ENCODE peak calls at places on chromosome 6, in eight cellular contexts. V, E, S, Z, U, O, W and P are unnamed samples.
A peak's percentile ranks its signal among the peaks of the same experiment; 100 is the strongest.

GRCh38 chr6:88705601-88706000 is 257.8 kb downstream of the RNGTT start:
- DNase-seq in V (no peak), E (no peak), S (no peak), Z (no peak), U (no peak), O (no peak), W (no peak), P (no peak)

GRCh38 chr6:49606696-49607390 is 29.8 kb downstream of the RHAG start:
- DNase-seq in V (peak; percentile 23), E (peak; percentile 52), S (no peak), Z (no peak), U (peak; percentile 23), O (peak; percentile 81), W (no peak), P (no peak)

GRCh38 chr6:165825416-165825815 is 162.4 kb upstream of the PDE10A start:
- DNase-seq in V (no peak), E (no peak), S (no peak), Z (no peak), U (no peak), O (no peak), W (no peak), P (no peak)

GRCh38 chr6:89254569-89254968 is 37.4 kb upstream of the GABRR1 start:
- DNase-seq in V (no peak), E (no peak), S (no peak), Z (no peak), U (no peak), O (no peak), W (no peak), P (no peak)

GRCh38 chr6:79269877-79270276 is 35.4 kb upstream of the HMGN3 start:
- DNase-seq in V (no peak), E (no peak), S (no peak), Z (no peak), U (no peak), O (no peak), W (no peak), P (no peak)

GRCh38 chr6:79647756-79648155 is 16.6 kb downstream of the SH3BGRL2 start:
- DNase-seq in V (no peak), E (no peak), S (no peak), Z (no peak), U (no peak), O (no peak), W (no peak), P (no peak)

GRCh38 chr6:88481519-88481918 is 315.4 kb upstream of the CNR1 start:
- DNase-seq in V (no peak), E (no peak), S (no peak), Z (no peak), U (no peak), O (no peak), W (no peak), P (no peak)

GRCh38 chr6:14520536-14520935 is 403.0 kb downstream of the CD83 start:
- DNase-seq in V (no peak), E (no peak), S (no peak), Z (no peak), U (no peak), O (no peak), W (no peak), P (no peak)

GRCh38 chr6:100346828-100347227 is 117.9 kb downstream of the SIM1 start:
- DNase-seq in V (no peak), E (no peak), S (no peak), Z (no peak), U (no peak), O (no peak), W (no peak), P (no peak)

GRCh38 chr6:112183271-112183671 is 71.1 kb downstream of the LAMA4 start:
- DNase-seq in V (no peak), E (no peak), S (no peak), Z (no peak), U (no peak), O (no peak), W (no peak), P (no peak)

DNA sequence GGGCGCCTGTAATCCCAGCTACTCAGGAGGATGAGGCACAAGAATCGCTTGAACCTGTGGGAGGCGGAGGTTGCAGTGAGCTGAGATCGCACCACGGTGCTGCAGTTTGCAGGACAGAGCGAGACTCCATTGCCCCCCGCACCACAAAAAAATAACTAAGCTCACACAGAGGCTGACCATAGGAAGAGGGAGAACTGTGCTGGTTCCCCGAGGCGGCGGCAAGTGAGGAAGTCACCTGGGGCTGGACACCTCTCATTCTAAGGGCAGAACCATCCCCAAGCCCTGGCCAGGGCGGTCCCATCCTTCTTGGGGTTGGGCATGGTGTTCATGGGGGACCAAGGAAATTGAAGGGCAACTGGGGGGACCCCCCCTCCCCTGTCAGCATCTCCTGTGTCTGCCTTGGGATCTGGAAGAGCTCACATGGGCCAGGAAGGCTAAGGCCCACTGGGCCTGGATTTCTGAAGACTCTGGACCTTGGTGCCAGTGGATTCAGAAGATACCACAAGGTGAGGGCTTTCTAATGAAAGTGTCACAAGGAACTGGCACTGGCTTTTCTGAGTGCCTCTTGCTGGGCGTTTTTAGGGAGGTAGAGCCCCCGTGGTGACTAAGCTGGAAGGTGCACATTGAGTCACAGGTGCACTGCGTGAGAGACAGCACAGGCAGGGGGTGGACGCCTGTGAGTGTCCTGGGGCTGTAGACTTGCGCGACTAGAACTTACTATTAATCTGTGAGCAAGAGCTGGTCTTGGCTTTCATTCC is 11.5 kb downstream of the IRF4 start:
- DNase-seq in V (no peak), E (no peak), S (no peak), Z (no peak), U (no peak), O (no peak), W (no peak), P (no peak)
- TF ChIP-seq POLR2A in V (no peak), E (no peak), S (no peak), Z (no peak), U (no peak), O (no peak), W (no peak), P (no peak)

DNA sequence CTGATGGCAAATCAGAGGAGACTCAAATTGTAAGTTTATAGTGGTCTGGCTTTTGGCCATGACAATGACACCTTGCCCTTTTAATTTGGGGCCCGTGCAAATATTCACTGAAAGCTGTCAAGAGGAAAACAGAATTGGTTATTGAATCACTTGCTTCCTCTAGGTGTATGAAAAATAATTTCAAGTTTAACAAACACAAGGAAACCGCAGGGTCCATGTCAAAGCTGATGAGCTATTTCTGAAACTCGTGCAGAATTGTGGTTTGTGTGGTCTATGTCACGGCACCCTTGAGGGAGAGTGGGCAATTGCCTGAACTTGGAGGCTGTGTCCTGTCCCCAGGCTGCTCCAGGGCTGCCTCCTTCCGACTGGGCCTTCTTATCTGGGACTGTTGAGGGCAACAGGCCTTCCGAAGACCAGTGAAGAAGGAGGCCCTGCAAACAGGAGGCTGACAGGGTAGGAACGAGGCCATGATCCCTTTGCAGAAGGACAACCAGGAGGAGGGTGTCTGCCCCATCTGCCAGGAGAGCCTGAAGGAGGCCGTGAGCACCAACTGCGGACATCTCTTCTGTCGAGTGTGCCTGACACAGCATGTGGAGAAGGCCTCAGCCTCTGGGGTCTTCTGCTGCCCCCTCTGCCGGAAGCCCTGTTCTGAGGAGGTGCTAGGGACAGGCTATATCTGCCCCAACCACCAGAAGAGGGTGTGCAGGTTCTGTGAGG is 788 bp downstream of the TRIM40 start:
- DNase-seq in V (no peak), E (no peak), S (no peak), Z (no peak), U (no peak), O (no peak), W (no peak), P (no peak)
- TF ChIP-seq POLR2AphosphoS5 in V (no peak), E (no peak), S (no peak), Z (no peak), U (no peak), O (no peak), W (no peak), P (no peak)

GRCh38 chr6:55492259-55492658 is 86.7 kb downstream of the HMGCLL1 start:
- DNase-seq in V (no peak), E (no peak), S (no peak), Z (no peak), U (no peak), O (no peak), W (no peak), P (no peak)
- TF ChIP-seq POLR2A in V (no peak), E (no peak), S (no peak), Z (no peak), U (no peak), O (no peak), W (no peak), P (no peak)

DNA sequence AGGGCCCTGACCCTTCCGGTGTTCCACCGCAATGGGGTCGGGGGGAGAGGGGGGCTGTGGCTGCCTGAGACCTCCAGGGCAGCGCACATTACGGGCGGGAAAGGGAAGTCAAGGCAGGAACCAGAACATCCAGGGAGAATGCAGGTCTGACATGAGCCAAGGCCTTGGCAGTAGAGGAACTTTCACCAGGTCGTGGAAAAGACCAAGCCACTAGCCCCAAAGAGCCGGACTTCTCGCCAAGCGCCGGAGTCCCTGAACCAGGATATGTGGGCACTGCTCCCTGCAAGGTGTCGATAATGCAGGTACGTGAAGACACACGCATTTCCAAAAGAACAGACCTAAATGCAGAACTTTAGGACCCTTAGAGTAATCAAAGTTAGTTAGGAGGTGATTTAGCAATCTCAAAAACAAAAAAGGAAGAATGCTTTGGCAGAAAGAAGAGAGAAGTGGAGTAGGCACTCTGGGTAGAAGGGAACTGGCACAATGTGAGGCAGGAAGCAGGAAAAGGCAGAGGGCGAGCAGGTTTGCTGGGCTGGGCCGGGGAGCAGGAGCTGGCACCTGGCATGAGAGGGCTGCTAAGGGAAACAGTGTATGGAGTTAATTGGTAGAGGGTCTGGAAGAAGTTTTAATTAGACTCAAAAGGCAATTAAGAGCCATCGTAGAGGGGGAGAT is 14.3 kb downstream of the POU3F2 start:
- DNase-seq in V (no peak), E (no peak), S (no peak), Z (no peak), U (no peak), O (no peak), W (no peak), P (no peak)
- TF ChIP-seq POLR2AphosphoS5 in V (no peak), E (no peak), S (no peak), Z (no peak), U (no peak), O (no peak), W (no peak), P (no peak)